ENCODE peak calls at places on chromosomes 11 and 22, in four cellular contexts. K is H7; T is CD8-positive, alpha-beta memory T cell; H is NCI-H1092. I is an unnamed sample.

GRCh38 chr11:65650547-65651338 is 12.0 kb downstream of the RELA start:
- DNase-seq in H (no peak), K (peak), T (no peak), I (no peak)

GRCh38 chr11:67119577-67120391 is 721 bp downstream of the KDM2A start:
- DNase-seq in T (peak), K (peak), H (no peak), I (peak)

GRCh38 chr11:72091292-72091691 is 10.6 kb downstream of the LRRC51 start:
- DNase-seq in T (peak), K (peak), H (peak), I (peak)

GRCh38 chr11:15927866-15928217 is 428.5 kb downstream of the SOX6 start:
- DNase-seq in K (no peak), T (no peak), H (no peak), I (no peak)

GRCh38 chr22:30027791-30028190 is 52.5 kb upstream of the HORMAD2 start:
- DNase-seq in T (no peak), H (no peak), K (no peak), I (no peak)

GRCh38 chr22:47654922-47655451 is 892.5 kb downstream of the TBC1D22A start:
- DNase-seq in K (no peak), H (no peak), T (no peak), I (no peak)

GRCh38 chr22:29096736-29097669 is 24.2 kb downstream of the KREMEN1 start:
- DNase-seq in T (no peak), K (peak), H (no peak), I (peak)

GRCh38 chr22:45868586-45869443 is 108.1 kb downstream of the WNT7B start:
- DNase-seq in T (no peak), H (no peak), K (peak), I (no peak)

GRCh38 chr22:49403102-49403501 is 424.6 kb downstream of the BRD1 start:
- DNase-seq in K (no peak), T (no peak), H (no peak), I (no peak)

GRCh38 chr11:26960265-26960664 is 33.6 kb upstream of the FIBIN start:
- DNase-seq in T (no peak), K (no peak), H (no peak), I (no peak)

GRCh38 chr22:42918500-42918899 is 61.4 kb upstream of the ARFGAP3 start:
- DNase-seq in H (no peak), K (no peak), T (no peak), I (no peak)

GRCh38 chr22:26308467-26308866 is 120.6 kb upstream of the ASPHD2 start:
- DNase-seq in T (no peak), K (no peak), H (no peak), I (no peak)

GRCh38 chr11:85316967-85317366 is 310.2 kb downstream of the DLG2 start:
- DNase-seq in K (no peak), H (peak), T (no peak), I (no peak)

GRCh38 chr11:76835928-76836612 is 24.6 kb upstream of the ACER3 start:
- DNase-seq in T (no peak), K (no peak), H (peak), I (no peak)

GRCh38 chr11:45820211-45820857 is 15.4 kb downstream of the SLC35C1 start:
- DNase-seq in H (no peak), K (no peak), T (no peak), I (no peak)

GRCh38 chr11:57364851-57365660 is 15.9 kb downstream of the PRG3 start:
- DNase-seq in H (no peak), K (peak), T (no peak), I (no peak)

GRCh38 chr11:40129276-40129675 is 1330.2 kb downstream of the LRRC4C start:
- DNase-seq in T (no peak), K (peak), H (no peak), I (peak)

GRCh38 chr11:47437746-47438418 is 11.1 kb downstream of the RAPSN start:
- DNase-seq in H (peak), K (peak), T (no peak), I (peak)

GRCh38 chr11:35407041-35407440 is 12.3 kb downstream of the SLC1A2 start:
- DNase-seq in H (no peak), K (no peak), T (no peak), I (no peak)

GRCh38 chr22:25067851-25068421 is 115.4 kb downstream of the KIAA1671 start:
- DNase-seq in T (peak), H (no peak), K (peak), I (peak)

GRCh38 chr11:68312780-68313573 is 586 bp downstream of the LRP5 start:
- DNase-seq in H (no peak), T (no peak), K (peak), I (no peak)

GRCh38 chr11:44285756-44286155 is 24.2 kb downstream of the ALX4 start:
- DNase-seq in K (no peak), T (no peak), H (no peak), I (no peak)

GRCh38 chr22:46407748-46408147 is 72.2 kb downstream of the TRMU start:
- DNase-seq in H (no peak), K (no peak), T (no peak), I (no peak)

GRCh38 chr11:92932023-92932422 is 37.4 kb upstream of the MTNR1B start:
- DNase-seq in K (no peak), H (no peak), T (no peak), I (no peak)

GRCh38 chr11:57150454-57150917 is 31.3 kb upstream of the LRRC55 start:
- DNase-seq in K (no peak), T (no peak), H (no peak), I (no peak)